ENCODE peak calls at places on chromosomes 4 and X, in six cellular contexts. E is stimulated activated CD4-positive, alpha-beta T cell treated with anti-CD3 and anti-CD28 coated beads, Interleukin-12 subunit alpha, Interleukin-12 subunit beta, amount 100 ng/mL, for 4 hours; R is cardiac fibroblast; I is CD8-positive, alpha-beta T cell; L is activated T-cell treated with anti-CD3 and anti-CD28 coated beads, Interleukin-2, amount 50 U/mL, for 48 hours; B is AG08395. Z is an unnamed sample.

GRCh38 chr4:171157462-171158082 is 655.6 kb upstream of the GALNTL6 start:
- DNase-seq in E (no peak), R (no peak), I (no peak), L (no peak), B (no peak), Z (no peak)

GRCh38 chrX:110346681-110347080 is 12.0 kb upstream of the RTL9 start:
- DNase-seq in E (no peak), R (peak; percentile 33), I (no peak), L (no peak), B (no peak), Z (no peak)

GRCh38 chr4:158809611-158810486 is 41.0 kb downstream of the FNIP2 start:
- DNase-seq in E (no peak), R (peak; percentile 89), I (no peak), L (no peak), B (peak; percentile 66), Z (peak; percentile 81)

GRCh38 chr4:6885953-6886557 is 23.6 kb upstream of the TBC1D14 start:
- DNase-seq in E (no peak), R (peak; percentile 65), I (no peak), L (no peak), B (peak; percentile 75), Z (peak; percentile 33)

GRCh38 chr4:14853186-14853946 is 148.9 kb upstream of the CPEB2 start:
- DNase-seq in E (no peak), R (peak; percentile 93), I (no peak), L (no peak), B (peak; percentile 87), Z (peak; percentile 97)

GRCh38 chr4:89245459-89245858 is 62.1 kb downstream of the GPRIN3 start:
- DNase-seq in E (no peak), R (no peak), I (no peak), L (no peak), B (no peak), Z (no peak)

GRCh38 chr4:18075823-18076433 is 54.4 kb upstream of the LCORL start:
- DNase-seq in E (peak; percentile 2), R (peak; percentile 18), I (no peak), L (peak; percentile 49), B (no peak), Z (no peak)

GRCh38 chrX:41064028-41064427 is 21.2 kb upstream of the USP9X start:
- DNase-seq in E (no peak), R (peak; percentile 52), I (no peak), L (no peak), B (no peak), Z (no peak)

GRCh38 chr4:119039779-119040178 is 95.9 kb upstream of the MYOZ2 start:
- DNase-seq in E (no peak), R (no peak), I (no peak), L (no peak), B (no peak), Z (no peak)

GRCh38 chr4:187795737-187796136 is 199.8 kb upstream of the ZFP42 start:
- DNase-seq in E (no peak), R (no peak), I (no peak), L (no peak), B (no peak), Z (no peak)

GRCh38 chr4:122810669-122811068 is 16.0 kb upstream of the FGF2 start:
- DNase-seq in E (no peak), R (peak; percentile 65), I (no peak), L (no peak), B (no peak), Z (no peak)